ENCODE peak calls at places on chromosomes 16 and 17, in nine cellular contexts. B, N, R, D, X, A, H, O and T are unnamed samples.

GRCh38 chr17:63365366-63366237 is 80.5 kb downstream of the CYB561 start:
- DNase-seq in X (no peak), A (no peak), H (no peak), D (no peak), N (no peak), B (no peak), O (no peak), R (no peak), T (no peak)

GRCh38 chr16:2428051-2428786 is 1.0 kb upstream of the CCNF start:
- DNase-seq in A (peak), N (peak), O (no peak), R (peak), H (peak), D (peak), X (peak), B (no peak), T (peak)

GRCh38 chr17:77503916-77504651 is 363.3 kb downstream of the SEC14L1 start:
- DNase-seq in D (no peak), N (no peak), R (no peak), H (peak), B (no peak), X (peak), O (no peak), A (no peak), T (no peak)

GRCh38 chr16:81997738-81998137 is 13.5 kb downstream of the SDR42E1 start:
- DNase-seq in H (peak), X (no peak), R (peak), N (no peak), B (no peak), A (no peak), O (no peak), D (peak), T (no peak)

GRCh38 chr16:66443269-66443652 is 16.2 kb downstream of the BEAN1 start:
- DNase-seq in R (no peak), D (no peak), X (peak), N (no peak), O (no peak), A (no peak), B (no peak), H (no peak), T (no peak)

GRCh38 chr17:80477647-80478478 is 1.5 kb upstream of the NPTX1 start:
- DNase-seq in B (no peak), O (no peak), D (peak), H (no peak), R (peak), N (no peak), A (peak), X (no peak), T (no peak)

GRCh38 chr17:61429274-61429673 is 22.9 kb upstream of the TBX4 start:
- DNase-seq in O (no peak), A (no peak), B (no peak), H (no peak), D (no peak), N (no peak), R (no peak), X (no peak), T (no peak)

GRCh38 chr17:57767561-57767960 is 22.5 kb upstream of the CCDC182 start:
- DNase-seq in B (no peak), O (no peak), X (no peak), R (no peak), A (no peak), N (no peak), H (no peak), D (no peak), T (no peak)

DNA sequence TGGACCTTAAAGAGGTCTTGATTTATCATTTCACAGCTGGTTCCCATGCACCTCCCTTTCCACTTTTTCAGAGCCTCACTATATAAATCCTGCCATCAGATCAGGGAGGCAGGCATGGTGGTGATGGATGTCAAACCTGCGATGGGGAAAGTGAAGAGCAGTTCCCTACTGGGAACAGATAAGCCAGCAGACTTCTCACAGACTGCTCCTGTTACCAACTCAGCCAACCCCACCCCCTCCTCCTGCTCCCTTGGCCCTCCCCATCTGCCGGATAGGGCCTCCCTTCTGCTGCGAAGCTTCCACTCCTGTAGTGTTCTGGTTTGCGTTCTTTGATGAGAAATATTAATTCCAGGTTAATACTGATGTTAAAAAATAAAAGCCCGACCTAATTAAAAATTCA is 232.1 kb downstream of the STX8 start:
- DNase-seq in A (no peak), O (no peak), B (no peak), R (no peak), H (peak), X (no peak), N (no peak), D (no peak), T (no peak)
- TF ChIP-seq CTCF in A (no peak), O (no peak), B (no peak), R (no peak), H (no peak), X (no peak), N (no peak), D (no peak), T (no peak)

GRCh38 chr17:49216953-49217650 is 6.6 kb downstream of the ABI3 start:
- DNase-seq in X (peak), D (no peak), H (peak), N (peak), O (peak), R (no peak), B (no peak), A (peak), T (no peak)

GRCh38 chr17:49213803-49214202 is 3.3 kb downstream of the ABI3 start:
- DNase-seq in D (no peak), A (no peak), X (no peak), O (no peak), R (no peak), H (no peak), B (no peak), N (no peak), T (no peak)

GRCh38 chr17:49216482-49216881 is 6.0 kb downstream of the ABI3 start:
- DNase-seq in H (no peak), R (no peak), D (no peak), A (no peak), O (no peak), N (no peak), X (peak), B (no peak), T (no peak)

GRCh38 chr17:49213399-49213798 is 2.9 kb downstream of the ABI3 start:
- DNase-seq in D (no peak), B (no peak), A (no peak), X (no peak), H (no peak), R (no peak), N (no peak), O (no peak), T (no peak)

DNA sequence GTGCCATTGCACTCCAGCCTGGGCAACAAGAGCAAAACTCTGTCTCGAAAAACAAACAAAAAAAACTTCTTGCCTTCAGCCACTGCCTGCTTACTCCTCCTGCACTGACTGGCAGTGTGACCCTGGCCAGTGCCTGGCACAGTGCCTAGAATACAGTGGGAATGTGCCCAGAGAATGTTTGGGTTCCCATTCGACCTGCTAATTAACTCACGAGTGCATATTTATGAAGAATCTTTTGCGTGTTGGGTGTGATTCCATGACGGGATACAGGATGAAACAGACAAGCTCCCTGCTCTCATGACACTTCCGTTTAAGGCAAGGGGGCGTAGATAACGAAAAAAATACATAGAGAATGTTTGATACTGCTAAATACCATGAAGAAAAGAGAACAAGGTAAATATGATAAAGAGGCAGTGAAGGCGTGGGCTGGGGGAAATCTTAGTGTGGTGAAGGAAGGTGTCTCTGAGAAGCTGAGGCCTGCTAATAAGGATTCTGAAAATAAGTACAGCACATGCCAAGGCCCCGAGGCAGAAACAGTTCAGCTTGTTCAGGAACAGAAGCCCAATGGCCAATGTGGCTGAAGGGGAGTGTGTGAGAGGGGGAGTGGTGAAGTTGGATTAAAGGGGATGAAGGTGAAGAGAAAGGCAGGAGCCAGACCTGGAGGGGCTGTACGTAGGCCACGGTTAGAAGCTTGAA is 4.3 kb downstream of the ABI3 start:
- DNase-seq in X (peak), A (peak), B (no peak), H (no peak), D (no peak), R (no peak), N (no peak), O (no peak), T (peak)
- H3K4me3 ChIP-seq in X (peak), A (no peak), B (no peak), H (no peak), D (no peak), R (no peak), N (no peak), O (peak), T (no peak)

GRCh38 chr17:59892251-59892848 is 393 bp downstream of the TUBD1 start:
- DNase-seq in O (no peak), R (no peak), H (no peak), N (no peak), D (peak), B (no peak), X (no peak), A (no peak), T (no peak)
- TF ChIP-seq CTCF in O (no peak), R (no peak), H (no peak), N (no peak), D (no peak), B (no peak), X (no peak), A (peak), T (no peak)

DNA sequence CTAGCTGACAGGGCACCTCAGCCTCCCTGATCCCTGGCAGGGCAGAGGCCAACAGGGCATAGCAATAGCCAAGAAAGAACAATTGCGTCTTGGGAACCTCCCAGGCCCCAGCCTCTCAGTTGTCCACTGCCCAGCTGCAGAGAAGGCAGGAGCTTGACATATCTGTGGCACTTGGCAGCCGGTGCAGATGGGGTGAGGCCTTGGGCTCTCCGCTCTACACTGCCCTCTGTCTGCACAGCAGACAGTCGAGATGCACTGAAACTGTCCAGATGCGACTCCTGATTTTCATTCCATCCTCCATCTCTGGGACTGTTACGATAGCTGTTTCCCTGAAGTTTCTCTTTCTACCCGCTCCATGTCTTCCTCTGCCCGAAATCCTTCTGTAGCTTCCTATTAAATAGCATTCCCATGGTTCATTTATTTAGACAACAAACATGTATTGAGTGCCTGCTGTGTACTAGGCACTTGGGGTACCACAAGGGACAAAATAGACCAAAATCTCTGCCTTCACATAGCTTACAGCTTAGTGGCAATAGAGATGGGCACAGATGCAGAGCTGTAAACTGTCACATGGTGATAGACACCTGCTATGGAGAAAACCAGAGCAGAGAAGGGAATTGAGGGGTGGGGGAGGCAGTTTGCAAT is 3.3 kb downstream of the POLR3E start:
- DNase-seq in X (no peak), R (peak), N (peak), O (peak), D (peak), A (peak), H (no peak), B (no peak), T (peak)
- H3K4me3 ChIP-seq in X (no peak), R (no peak), N (no peak), O (no peak), D (no peak), A (no peak), H (no peak), B (no peak), T (no peak)